ENCODE peak calls at places on chromosome 3, in nine cellular contexts. One of them, this sample, is unnamed.

GRCh38 chr3:109351231-109351630 is 13.9 kb upstream of the DPPA4 start:
- DNase-seq in right lobe of liver: no peak
- DNase-seq in H1: no peak
- DNase-seq in left ventricle myocardium inferior: no peak
- DNase-seq in A549: no peak
- DNase-seq in PC-3: no peak
- DNase-seq in AG09319: no peak
- DNase-seq in tibial artery: no peak
- DNase-seq in AG04450: no peak
- DNase-seq in this sample: no peak

GRCh38 chr3:112781611-112782010 is 65.1 kb downstream of the CD200R1L start:
- DNase-seq in AG09319: no peak
- DNase-seq in left ventricle myocardium inferior: no peak
- DNase-seq in AG04450: no peak
- DNase-seq in right lobe of liver: no peak
- DNase-seq in PC-3: no peak
- DNase-seq in tibial artery: no peak
- DNase-seq in A549: no peak
- DNase-seq in H1: no peak
- DNase-seq in this sample: no peak

GRCh38 chr3:159807137-159808028 is 181.3 kb upstream of the IL12A start:
- DNase-seq in AG09319: no peak
- DNase-seq in left ventricle myocardium inferior: no peak
- DNase-seq in tibial artery: no peak
- DNase-seq in right lobe of liver: no peak
- DNase-seq in PC-3: peak
- DNase-seq in H1: no peak
- DNase-seq in A549: no peak
- DNase-seq in AG04450: no peak
- DNase-seq in this sample: no peak

GRCh38 chr3:171178714-171179113 is 152.2 kb upstream of the SLC2A2 start:
- DNase-seq in AG04450: no peak
- DNase-seq in PC-3: peak
- DNase-seq in A549: no peak
- DNase-seq in right lobe of liver: no peak
- DNase-seq in left ventricle myocardium inferior: no peak
- DNase-seq in H1: no peak
- DNase-seq in tibial artery: no peak
- DNase-seq in AG09319: no peak
- DNase-seq in this sample: no peak

GRCh38 chr3:13370609-13371008 is 49.5 kb downstream of the NUP210 start:
- DNase-seq in AG09319: no peak
- DNase-seq in left ventricle myocardium inferior: no peak
- DNase-seq in PC-3: no peak
- DNase-seq in right lobe of liver: no peak
- DNase-seq in H1: no peak
- DNase-seq in A549: no peak
- DNase-seq in AG04450: no peak
- DNase-seq in tibial artery: no peak
- DNase-seq in this sample: no peak

GRCh38 chr3:136048068-136048467 is 82.5 kb downstream of the PPP2R3A start:
- DNase-seq in AG04450: no peak
- DNase-seq in PC-3: no peak
- DNase-seq in left ventricle myocardium inferior: no peak
- DNase-seq in H1: no peak
- DNase-seq in AG09319: no peak
- DNase-seq in tibial artery: no peak
- DNase-seq in A549: no peak
- DNase-seq in right lobe of liver: no peak
- DNase-seq in this sample: no peak

GRCh38 chr3:128447561-128448013 is 19.1 kb downstream of the DNAJB8 start:
- DNase-seq in PC-3: no peak
- DNase-seq in tibial artery: no peak
- DNase-seq in AG09319: no peak
- DNase-seq in right lobe of liver: no peak
- DNase-seq in left ventricle myocardium inferior: no peak
- DNase-seq in A549: no peak
- DNase-seq in AG04450: no peak
- DNase-seq in H1: no peak
- DNase-seq in this sample: no peak

GRCh38 chr3:150469031-150469930 is 61.2 kb downstream of the TSC22D2 start:
- DNase-seq in PC-3: peak
- DNase-seq in H1: peak
- DNase-seq in A549: peak
- DNase-seq in AG04450: peak
- DNase-seq in left ventricle myocardium inferior: no peak
- DNase-seq in AG09319: peak
- DNase-seq in tibial artery: peak
- DNase-seq in right lobe of liver: no peak
- DNase-seq in this sample: no peak

GRCh38 chr3:110750201-110750600 is 321.4 kb upstream of the NECTIN3 start:
- DNase-seq in left ventricle myocardium inferior: no peak
- DNase-seq in right lobe of liver: no peak
- DNase-seq in PC-3: no peak
- DNase-seq in A549: no peak
- DNase-seq in tibial artery: no peak
- DNase-seq in AG04450: no peak
- DNase-seq in H1: no peak
- DNase-seq in AG09319: no peak
- DNase-seq in this sample: no peak

GRCh38 chr3:177802151-177802900 is 605.0 kb upstream of the TBL1XR1 start:
- DNase-seq in AG09319: peak
- DNase-seq in tibial artery: no peak
- DNase-seq in H1: no peak
- DNase-seq in left ventricle myocardium inferior: no peak
- DNase-seq in A549: no peak
- DNase-seq in AG04450: peak
- DNase-seq in right lobe of liver: no peak
- DNase-seq in PC-3: peak
- DNase-seq in this sample: no peak

GRCh38 chr3:122826315-122826714 is 31.4 kb downstream of the SLC49A4 start:
- DNase-seq in right lobe of liver: no peak
- DNase-seq in tibial artery: no peak
- DNase-seq in H1: no peak
- DNase-seq in A549: no peak
- DNase-seq in PC-3: peak
- DNase-seq in left ventricle myocardium inferior: no peak
- DNase-seq in AG04450: no peak
- DNase-seq in AG09319: no peak
- DNase-seq in this sample: no peak

GRCh38 chr3:61577760-61578159 is 16.4 kb downstream of the PTPRG start:
- DNase-seq in H1: no peak
- DNase-seq in left ventricle myocardium inferior: no peak
- DNase-seq in tibial artery: no peak
- DNase-seq in AG04450: no peak
- DNase-seq in AG09319: no peak
- DNase-seq in PC-3: no peak
- DNase-seq in right lobe of liver: no peak
- DNase-seq in A549: no peak
- DNase-seq in this sample: no peak

GRCh38 chr3:150376001-150376848 is 31.9 kb upstream of the TSC22D2 start:
- DNase-seq in AG04450: no peak
- DNase-seq in left ventricle myocardium inferior: no peak
- DNase-seq in PC-3: no peak
- DNase-seq in tibial artery: no peak
- DNase-seq in A549: peak
- DNase-seq in H1: no peak
- DNase-seq in AG09319: peak
- DNase-seq in right lobe of liver: peak
- DNase-seq in this sample: no peak

GRCh38 chr3:38524141-38524739 is 28.1 kb downstream of the EXOG start:
- DNase-seq in tibial artery: no peak
- DNase-seq in right lobe of liver: no peak
- DNase-seq in left ventricle myocardium inferior: no peak
- DNase-seq in PC-3: no peak
- DNase-seq in AG04450: no peak
- DNase-seq in A549: no peak
- DNase-seq in AG09319: no peak
- DNase-seq in H1: no peak
- DNase-seq in this sample: no peak

GRCh38 chr3:155079795-155080546 is at the start of gene MME:
- DNase-seq in right lobe of liver: peak
- DNase-seq in PC-3: peak
- DNase-seq in A549: no peak
- DNase-seq in AG09319: peak
- DNase-seq in H1: peak
- DNase-seq in left ventricle myocardium inferior: peak
- DNase-seq in tibial artery: no peak
- DNase-seq in AG04450: no peak
- DNase-seq in this sample: peak

GRCh38 chr3:155076888-155077287 is 3.2 kb upstream of the MME start:
- DNase-seq in PC-3: peak
- DNase-seq in left ventricle myocardium inferior: no peak
- DNase-seq in H1: no peak
- DNase-seq in A549: no peak
- DNase-seq in tibial artery: no peak
- DNase-seq in AG09319: no peak
- DNase-seq in AG04450: no peak
- DNase-seq in right lobe of liver: no peak
- DNase-seq in this sample: no peak

GRCh38 chr3:155080692-155081091 is 573 bp downstream of the MME start:
- DNase-seq in left ventricle myocardium inferior: no peak
- DNase-seq in right lobe of liver: no peak
- DNase-seq in A549: no peak
- DNase-seq in tibial artery: no peak
- DNase-seq in AG09319: no peak
- DNase-seq in PC-3: no peak
- DNase-seq in H1: no peak
- DNase-seq in AG04450: no peak
- DNase-seq in this sample: no peak

GRCh38 chr3:155075200-155075599 is 4.9 kb upstream of the MME start:
- DNase-seq in AG09319: no peak
- DNase-seq in left ventricle myocardium inferior: no peak
- DNase-seq in right lobe of liver: no peak
- DNase-seq in tibial artery: no peak
- DNase-seq in A549: no peak
- DNase-seq in PC-3: no peak
- DNase-seq in H1: no peak
- DNase-seq in AG04450: no peak
- DNase-seq in this sample: no peak

DNA sequence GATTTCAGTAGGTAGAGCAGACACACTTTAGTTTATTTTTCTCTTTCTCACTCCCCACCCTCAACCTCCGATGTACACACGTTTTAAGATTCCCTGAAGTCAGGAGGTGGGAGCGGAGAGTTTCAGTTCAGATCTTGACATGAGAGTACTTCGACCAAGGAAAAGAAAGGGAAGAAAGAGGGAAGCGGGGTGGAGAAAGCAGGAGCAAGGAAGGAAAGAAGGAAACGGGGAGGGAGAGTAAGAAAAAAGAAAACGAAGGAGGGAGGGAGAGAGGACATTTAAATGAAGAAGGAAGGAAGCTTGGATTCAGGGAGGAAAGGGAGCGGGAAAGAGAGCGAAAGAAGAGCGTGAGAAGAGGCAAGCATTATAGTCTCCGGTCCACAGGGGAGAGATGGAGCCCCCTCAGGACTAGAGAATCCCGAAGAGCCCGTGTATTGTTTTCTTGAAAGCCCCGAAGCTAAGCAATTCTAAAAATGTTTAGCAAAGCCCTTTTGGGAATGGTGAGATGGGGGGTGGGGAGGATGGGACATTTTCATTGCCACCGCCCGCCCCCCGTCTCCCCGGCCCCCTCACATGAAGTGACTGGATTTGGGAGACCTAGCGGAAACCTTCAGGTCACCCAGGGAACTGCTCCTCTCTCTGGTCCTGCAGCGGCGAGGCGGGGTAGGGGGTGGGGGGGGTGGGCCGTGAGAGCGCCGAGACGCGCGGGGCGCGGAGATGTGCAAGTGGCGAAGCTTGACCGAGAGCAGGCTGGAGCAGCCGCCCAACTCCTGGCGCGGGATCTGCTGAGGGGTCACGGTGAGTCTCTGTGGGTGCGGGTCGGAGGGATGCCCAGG is 942 bp upstream of the MME start:
- DNase-seq in right lobe of liver: no peak
- DNase-seq in PC-3: no peak
- DNase-seq in H1: no peak
- DNase-seq in AG09319: no peak
- DNase-seq in AG04450: no peak
- DNase-seq in A549: no peak
- DNase-seq in tibial artery: no peak
- DNase-seq in left ventricle myocardium inferior: no peak
- DNase-seq in this sample: no peak
- TF ChIP-seq CTCF in right lobe of liver: no peak
- TF ChIP-seq CTCF in PC-3: no peak
- TF ChIP-seq CTCF in H1: no peak
- TF ChIP-seq CTCF in AG09319: no peak
- TF ChIP-seq CTCF in AG04450: no peak
- TF ChIP-seq CTCF in A549: no peak
- TF ChIP-seq CTCF in tibial artery: no peak
- TF ChIP-seq CTCF in left ventricle myocardium inferior: no peak
- TF ChIP-seq CTCF in this sample: no peak

GRCh38 chr3:173733029-173733652 is 335.6 kb downstream of the NLGN1 start:
- DNase-seq in PC-3: peak
- DNase-seq in right lobe of liver: no peak
- DNase-seq in A549: peak
- DNase-seq in left ventricle myocardium inferior: no peak
- DNase-seq in H1: no peak
- DNase-seq in tibial artery: no peak
- DNase-seq in AG09319: no peak
- DNase-seq in AG04450: peak
- DNase-seq in this sample: no peak
- TF ChIP-seq CTCF in PC-3: peak
- TF ChIP-seq CTCF in right lobe of liver: peak
- TF ChIP-seq CTCF in A549: no peak
- TF ChIP-seq CTCF in left ventricle myocardium inferior: peak
- TF ChIP-seq CTCF in H1: no peak
- TF ChIP-seq CTCF in tibial artery: peak
- TF ChIP-seq CTCF in AG09319: peak
- TF ChIP-seq CTCF in AG04450: peak
- TF ChIP-seq CTCF in this sample: no peak

GRCh38 chr3:165254812-165255211 is 58.6 kb upstream of the SLITRK3 start:
- DNase-seq in A549: peak
- DNase-seq in right lobe of liver: no peak
- DNase-seq in left ventricle myocardium inferior: no peak
- DNase-seq in tibial artery: no peak
- DNase-seq in AG09319: no peak
- DNase-seq in AG04450: no peak
- DNase-seq in H1: no peak
- DNase-seq in PC-3: peak
- DNase-seq in this sample: no peak
- TF ChIP-seq CTCF in A549: peak
- TF ChIP-seq CTCF in right lobe of liver: peak
- TF ChIP-seq CTCF in left ventricle myocardium inferior: no peak
- TF ChIP-seq CTCF in tibial artery: no peak
- TF ChIP-seq CTCF in AG09319: no peak
- TF ChIP-seq CTCF in AG04450: no peak
- TF ChIP-seq CTCF in H1: no peak
- TF ChIP-seq CTCF in PC-3: peak
- TF ChIP-seq CTCF in this sample: no peak

DNA sequence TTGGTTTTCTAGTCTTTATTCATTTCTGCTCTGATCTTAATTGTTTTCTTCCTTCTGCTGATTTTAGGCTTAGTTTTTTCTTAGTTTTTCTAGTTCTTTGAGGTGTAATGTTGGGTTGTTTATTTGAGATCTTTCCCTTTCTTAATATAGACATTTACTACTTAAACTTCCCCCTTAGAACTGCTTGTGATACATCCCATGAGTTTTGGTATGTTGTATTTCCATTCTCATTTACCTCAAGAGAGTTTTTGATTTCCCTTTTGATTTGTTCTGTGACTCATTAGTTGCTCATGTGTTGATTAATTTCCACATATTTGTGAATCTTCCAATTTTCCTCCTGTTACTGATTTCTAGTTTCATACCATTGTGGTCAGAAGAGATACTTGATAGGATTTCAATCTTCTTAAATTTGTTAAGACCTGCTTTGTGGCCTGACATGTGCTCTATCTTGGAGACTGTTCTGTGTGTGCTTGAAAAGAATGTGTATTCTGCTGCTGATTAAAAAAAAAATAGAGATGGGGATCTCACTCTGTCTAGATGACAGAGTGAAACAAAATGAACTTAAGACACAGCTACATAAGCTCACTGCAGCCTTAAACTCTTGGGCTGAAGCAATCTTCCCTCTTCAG is 22.3 kb downstream of the GRM2 start:
- DNase-seq in tibial artery: no peak
- DNase-seq in H1: no peak
- DNase-seq in A549: no peak
- DNase-seq in left ventricle myocardium inferior: no peak
- DNase-seq in PC-3: no peak
- DNase-seq in AG09319: no peak
- DNase-seq in right lobe of liver: no peak
- DNase-seq in AG04450: no peak
- DNase-seq in this sample: no peak
- TF ChIP-seq CTCF in tibial artery: no peak
- TF ChIP-seq CTCF in H1: no peak
- TF ChIP-seq CTCF in A549: no peak
- TF ChIP-seq CTCF in left ventricle myocardium inferior: no peak
- TF ChIP-seq CTCF in PC-3: no peak
- TF ChIP-seq CTCF in AG09319: no peak
- TF ChIP-seq CTCF in right lobe of liver: no peak
- TF ChIP-seq CTCF in AG04450: no peak
- TF ChIP-seq CTCF in this sample: no peak